ENCODE peak calls at places on chromosomes 3 and 15, in four cellular contexts. H is stimulated activated CD8-positive, alpha-beta memory T cell treated with anti-CD3 and anti-CD28 coated beads, Interleukin-4, amount 100 ng/mL, for 4 hours; J is NCI-H2081 treated with DMSO at 0.1 percent for 48 hours; A is NCI-H774. V is an unnamed sample.

GRCh38 chr3:196554205-196554604 is 14.1 kb downstream of the WDR53 start:
- DNase-seq in A (no peak), H (no peak), J (no peak), V (no peak)

GRCh38 chr3:48275292-48276027 is 34.6 kb downstream of the ZNF589 start:
- DNase-seq in J (no peak), A (no peak), H (no peak), V (no peak)

GRCh38 chr3:176951144-176951543 is 246.1 kb downstream of the TBL1XR1 start:
- DNase-seq in H (no peak), A (no peak), J (no peak), V (no peak)

GRCh38 chr3:189853906-189854305 is 222.7 kb downstream of the TP63 start:
- DNase-seq in A (no peak), H (no peak), J (no peak), V (no peak)

GRCh38 chr3:183513046-183513706 is 42.3 kb downstream of the KLHL6 start:
- DNase-seq in H (peak; percentile 28), A (no peak), J (no peak), V (peak; percentile 22)

GRCh38 chr15:67784057-67784781 is 41.1 kb upstream of the SKOR1 start:
- DNase-seq in A (peak; percentile 48), H (no peak), J (peak; percentile 10), V (peak; percentile 65)

GRCh38 chr3:149384167-149384566 is 6.7 kb upstream of the TM4SF1 start:
- DNase-seq in A (no peak), J (no peak), H (no peak), V (no peak)

GRCh38 chr15:31477301-31477700 is 150.7 kb downstream of the KLF13 start:
- DNase-seq in H (no peak), A (no peak), J (no peak), V (no peak)

GRCh38 chr3:72271215-72271614 is 486.3 kb upstream of the PROK2 start:
- DNase-seq in J (no peak), A (no peak), H (no peak), V (no peak)

GRCh38 chr3:8464668-8465067 is 37.0 kb upstream of the LMCD1 start:
- DNase-seq in J (no peak), H (no peak), A (no peak), V (no peak)

GRCh38 chr3:196620228-196620627 is 19.3 kb upstream of the NRROS start:
- DNase-seq in A (no peak), J (no peak), H (no peak), V (no peak)

GRCh38 chr15:92112711-92113110 is 259.2 kb downstream of the SLCO3A1 start:
- DNase-seq in J (no peak), A (no peak), H (no peak), V (no peak)

V was measured in GM20000.